ENCODE peak calls at places on chromosomes 4 and X, in nine cellular contexts. O, J, I, T, Z, A, F, G and P are unnamed samples. For H3K9me3, the result is how much of the 10 kb centered on the place peaks cover.

GRCh38 chr4:123892368-123892961 is 495.9 kb downstream of the SPRY1 start:
- DNase-seq in J (no peak), T (no peak), G (peak), I (no peak), A (no peak), O (no peak), Z (no peak), F (no peak), P (no peak)

GRCh38 chr4:156038772-156039171 is 85.1 kb upstream of the CTSO start:
- DNase-seq in Z (no peak), F (no peak), G (no peak), O (no peak), J (no peak), I (no peak), T (no peak), A (no peak), P (peak)

GRCh38 chrX:30230395-30230794 is at the start of gene MAGEB3:
- DNase-seq in A (no peak), J (no peak), Z (no peak), I (no peak), T (no peak), O (no peak), F (no peak), G (no peak), P (no peak)

GRCh38 chrX:44234541-44234940 is 108.9 kb downstream of the EFHC2 start:
- DNase-seq in J (no peak), F (no peak), O (no peak), G (no peak), A (no peak), Z (no peak), T (no peak), I (no peak), P (no peak)

GRCh38 chr4:139819082-139819481 is 153.5 kb downstream of the MGST2 start:
- DNase-seq in G (no peak), Z (no peak), I (no peak), F (no peak), J (no peak), O (no peak), A (no peak), T (no peak), P (no peak)

GRCh38 chr4:140222175-140222574 is 68.2 kb upstream of the MAML3 start:
- DNase-seq in F (no peak), G (peak), T (no peak), Z (no peak), A (no peak), I (no peak), O (no peak), J (no peak), P (no peak)

GRCh38 chrX:46837543-46838481 is 969 bp downstream of the RP2 start:
- DNase-seq in Z (no peak), I (no peak), G (peak), A (no peak), J (no peak), O (no peak), F (no peak), T (no peak), P (no peak)

GRCh38 chrX:133151320-133151719 is 54.4 kb upstream of the USP26 start:
- DNase-seq in Z (no peak), F (peak), T (no peak), A (no peak), G (no peak), J (no peak), I (no peak), O (no peak), P (no peak)

GRCh38 chrX:100673397-100673953 is 29.5 kb downstream of the SRPX2 start:
- DNase-seq in O (no peak), J (no peak), G (peak), Z (no peak), F (no peak), T (no peak), A (no peak), I (no peak), P (no peak)

GRCh38 chr4:183401473-183401872 is 43.0 kb upstream of the CDKN2AIP start:
- DNase-seq in G (no peak), Z (no peak), A (no peak), T (no peak), F (no peak), J (no peak), O (no peak), I (no peak), P (no peak)

GRCh38 chr4:110475881-110476818 is at the start of gene ENPEP:
- DNase-seq in J (peak), Z (no peak), O (no peak), I (no peak), F (peak), A (no peak), T (peak), G (peak), P (peak)

GRCh38 chrX:136251042-136251991 is at the start of gene MAP7D3:
- DNase-seq in A (no peak), G (peak), J (peak), T (peak), O (peak), I (peak), Z (no peak), F (peak), P (peak)

GRCh38 chr4:10169839-10170387 is 53.3 kb upstream of the WDR1 start:
- DNase-seq in J (no peak), F (no peak), Z (no peak), G (no peak), A (no peak), O (no peak), I (no peak), T (no peak), P (no peak)
- TF ChIP-seq CTCF in J (no peak), F (no peak), Z (no peak), G (no peak), A (no peak), O (no peak), I (no peak), T (no peak), P (no peak)

GRCh38 chr4:16231570-16232252 is 5.4 kb upstream of the TAPT1 start:
- DNase-seq in O (no peak), G (no peak), I (no peak), J (no peak), A (no peak), Z (no peak), T (no peak), F (no peak), P (no peak)
- H3K4me3 ChIP-seq in O (no peak), G (no peak), I (no peak), J (no peak), A (no peak), Z (no peak), T (peak), F (no peak), P (peak)

DNA sequence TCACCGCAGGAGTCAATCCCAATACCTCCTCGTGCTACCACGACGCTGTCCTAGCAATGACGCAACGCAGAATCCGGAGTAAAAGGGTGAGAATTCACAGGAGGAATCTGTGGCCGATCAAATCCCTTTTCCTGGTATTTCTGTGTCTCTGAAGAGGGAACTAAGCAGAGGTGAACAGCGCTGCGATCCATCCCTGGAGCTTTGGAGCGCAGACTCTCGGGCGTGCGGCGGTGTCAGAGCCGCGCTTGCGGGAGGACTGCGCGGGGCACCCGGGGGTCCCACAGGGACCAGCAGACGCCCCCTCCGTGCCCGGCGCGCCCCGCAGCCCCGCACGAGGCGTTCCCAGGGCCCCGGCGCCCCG is 17.2 kb upstream of the ZNF718 start:
- DNase-seq in T (no peak), O (no peak), J (no peak), A (no peak), G (no peak), I (no peak), F (no peak), Z (no peak), P (no peak)
- H3K9me3 ChIP-seq in T (under half), O (under half), J (under half), A (under half), G (half or more), I (under half), F (under half), Z (under half), P (under half)

DNA sequence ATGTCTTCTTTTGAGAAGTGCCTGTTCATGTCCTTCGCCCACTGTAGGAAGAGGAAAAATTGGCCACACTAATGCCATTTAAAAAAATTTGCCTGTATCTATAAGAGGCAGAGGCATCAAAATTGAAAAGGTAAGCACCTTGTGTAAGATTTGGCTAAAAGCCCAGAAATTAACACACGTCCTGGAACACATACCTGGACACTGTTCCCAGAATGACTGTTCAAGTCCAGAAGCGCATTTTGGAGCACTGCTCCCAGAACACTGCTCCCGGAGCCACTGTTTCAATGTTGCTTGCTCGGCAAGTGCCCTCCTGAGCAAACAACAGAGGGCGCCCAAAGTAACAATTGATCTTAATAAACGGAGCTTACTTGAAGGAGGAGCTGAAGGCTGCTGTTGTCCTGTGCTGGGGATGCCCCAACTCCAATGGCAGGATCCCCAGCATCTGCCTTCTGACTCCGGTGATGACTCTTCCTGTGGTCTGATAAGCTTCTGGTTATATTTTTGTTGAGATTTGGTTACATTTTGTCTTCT is 1958.6 kb downstream of the C4orf33 start:
- DNase-seq in J (no peak), G (no peak), Z (no peak), A (no peak), T (no peak), F (no peak), O (peak), I (no peak), P (no peak)
- TF ChIP-seq CTCF in J (no peak), G (no peak), Z (no peak), A (no peak), T (no peak), F (no peak), O (peak), I (no peak), P (no peak)